ENCODE peak calls at places on chromosomes 11 and 22, in four cellular contexts. C is cardiac septum, Y is BE2C, Z is NCI-H1105. O is an unnamed sample.

GRCh38 chr22:46876357-46876934 is 114.0 kb downstream of the TBC1D22A start:
- DNase-seq in C (no peak), Y (no peak), Z (no peak), O (no peak)

GRCh38 chr22:35743466-35743865 is 25.8 kb downstream of the APOL5 start:
- DNase-seq in C (no peak), Y (no peak), Z (no peak), O (no peak)

GRCh38 chr22:41523464-41524221 is 20.6 kb downstream of the POLR3H start:
- DNase-seq in C (no peak), Y (no peak), Z (no peak), O (peak)

GRCh38 chr11:28798286-28798685 is 690.1 kb downstream of the METTL15 start:
- DNase-seq in C (no peak), Y (no peak), Z (no peak), O (no peak)

GRCh38 chr11:110522456-110522855 is 92.7 kb downstream of the FDX1 start:
- DNase-seq in C (no peak), Y (no peak), Z (no peak), O (no peak)

GRCh38 chr11:28483072-28483867 is 375.1 kb downstream of the METTL15 start:
- DNase-seq in C (no peak), Y (no peak), Z (no peak), O (no peak)

GRCh38 chr11:123483058-123483457 is 53.0 kb downstream of the GRAMD1B start:
- DNase-seq in C (no peak), Y (no peak), Z (no peak), O (no peak)

GRCh38 chr11:94243571-94244229 is 60.7 kb upstream of the IZUMO1R start:
- DNase-seq in C (no peak), Y (no peak), Z (no peak), O (no peak)

GRCh38 chr11:60777572-60777971 is 7.6 kb upstream of the MS4A10 start:
- DNase-seq in C (peak), Y (no peak), Z (no peak), O (no peak)

GRCh38 chr11:124756033-124756752 is 4.1 kb upstream of the VSIG2 start:
- DNase-seq in C (no peak), Y (no peak), Z (no peak), O (no peak)

GRCh38 chr11:27807594-27807993 is 107.3 kb upstream of the BDNF start:
- DNase-seq in C (no peak), Y (no peak), Z (no peak), O (no peak)

GRCh38 chr11:128802358-128802981 is 64.6 kb downstream of the KCNJ1 start:
- DNase-seq in C (no peak), Y (peak), Z (no peak), O (peak)

O was measured in WERI-Rb-1.